ENCODE peak calls at places on chromosomes 1 and 21, in seven cellular contexts. A is activated CD4-positive, CD25-positive, alpha-beta regulatory T cell treated with anti-CD3 and anti-CD28 coated beads, Interleukin-2, amount 50 U/mL, for 72 hours; V is GM04504; E is KG1; C is T1000; U is stimulated activated effector memory CD8-positive, alpha-beta T cell treated with anti-CD3 and anti-CD28 coated beads, Interleukin-12 subunit alpha, Interleukin-12 subunit beta, amount 100 ng/mL, for 72 hours; L is NCI-H1092 treated with DMSO at 0.1 percent for 48 hours. O is an unnamed sample.

GRCh38 chr1:44848456-44849181 is 5.6 kb upstream of the PTCH2 start:
- DNase-seq in A (no peak), L (no peak), C (no peak), V (no peak), E (no peak), U (no peak), O (no peak)

GRCh38 chr1:46401964-46402626 is 8.0 kb downstream of the FAAH start:
- DNase-seq in A (no peak), E (no peak), U (no peak), L (no peak), V (peak), C (no peak), O (peak)

GRCh38 chr1:212557739-212558664 is 50.6 kb upstream of the ATF3 start:
- DNase-seq in V (no peak), A (no peak), L (no peak), E (no peak), C (no peak), U (no peak), O (no peak)

GRCh38 chr1:28160677-28161328 is 15.7 kb downstream of the PTAFR start:
- DNase-seq in L (no peak), C (no peak), U (no peak), E (no peak), V (peak), A (no peak), O (no peak)

GRCh38 chr1:198893763-198894444 is 255.1 kb downstream of the PTPRC start:
- DNase-seq in E (no peak), L (no peak), C (no peak), U (no peak), V (no peak), A (no peak), O (no peak)

GRCh38 chr1:170366980-170367379 is 165.0 kb upstream of the GORAB start:
- DNase-seq in C (no peak), U (no peak), V (no peak), A (no peak), L (no peak), E (no peak), O (no peak)

GRCh38 chr1:94247146-94248094 is 10.0 kb upstream of the ARHGAP29 start:
- DNase-seq in E (no peak), V (no peak), A (peak), U (no peak), C (peak), L (peak), O (peak)

GRCh38 chr1:116408193-116408592 is 35.1 kb downstream of the ATP1A1 start:
- DNase-seq in L (no peak), E (no peak), V (no peak), U (no peak), C (no peak), A (no peak), O (no peak)

GRCh38 chr1:143604887-143605286 is 366.9 kb downstream of the FAM72C start:
- DNase-seq in L (no peak), E (no peak), V (no peak), C (no peak), U (no peak), A (no peak), O (no peak)

GRCh38 chr1:31875636-31876236 is 59.9 kb upstream of the SPOCD1 start:
- DNase-seq in L (no peak), A (no peak), C (no peak), V (no peak), E (no peak), U (no peak), O (no peak)

GRCh38 chr1:153220606-153221303 is 3.4 kb downstream of the PRR9 start:
- DNase-seq in E (no peak), U (no peak), C (no peak), L (no peak), V (no peak), A (no peak), O (peak)

GRCh38 chr1:1203561-1204424 is 2.6 kb downstream of the TNFRSF18 start:
- DNase-seq in U (no peak), C (no peak), A (no peak), L (no peak), V (no peak), E (no peak), O (no peak)

GRCh38 chr21:45383615-45384201 is 21.3 kb upstream of the COL18A1 start:
- DNase-seq in A (no peak), E (no peak), L (no peak), U (no peak), C (no peak), V (no peak), O (no peak)

GRCh38 chr1:169879034-169879835 is 14.5 kb downstream of the SCYL3 start:
- DNase-seq in L (no peak), U (no peak), C (no peak), V (no peak), E (no peak), A (no peak), O (no peak)

GRCh38 chr1:178541829-178542553 is 29.1 kb downstream of the TEX35 start:
- DNase-seq in U (peak), L (peak), E (no peak), A (peak), V (no peak), C (no peak), O (no peak)

GRCh38 chr1:4768553-4768952 is 114.1 kb downstream of the AJAP1 start:
- DNase-seq in C (no peak), L (no peak), U (no peak), V (no peak), E (no peak), A (no peak), O (peak)

GRCh38 chr1:26148887-26149286 is 10.0 kb upstream of the FAM110D start:
- DNase-seq in A (no peak), V (no peak), E (no peak), C (no peak), L (no peak), U (no peak), O (no peak)

GRCh38 chr1:92599184-92599583 is 112.5 kb upstream of the GFI1 start:
- DNase-seq in V (no peak), L (no peak), U (no peak), A (no peak), E (no peak), C (no peak), O (peak)

GRCh38 chr1:206921772-206922265 is at the start of gene FCMR:
- DNase-seq in C (no peak), V (no peak), U (peak), A (no peak), E (peak), L (no peak), O (no peak)

GRCh38 chr1:170030212-170030611 is 44.3 kb downstream of the KIFAP3 start:
- DNase-seq in E (no peak), L (no peak), C (no peak), U (no peak), A (no peak), V (no peak), O (no peak)

GRCh38 chr1:8603220-8603616 is 214.2 kb downstream of the RERE start:
- DNase-seq in L (peak), A (no peak), C (no peak), V (no peak), U (no peak), E (no peak), O (peak)

GRCh38 chr1:228770779-228771223 is 35.5 kb downstream of the RHOU start:
- DNase-seq in E (no peak), V (no peak), L (peak), U (no peak), A (no peak), C (no peak), O (peak)

GRCh38 chr1:42679364-42679983 is 2.7 kb upstream of the YBX1 start:
- DNase-seq in E (no peak), C (no peak), L (no peak), A (no peak), V (peak), U (no peak), O (no peak)

GRCh38 chr1:8078176-8078671 is 52.1 kb upstream of the ERRFI1 start:
- DNase-seq in A (no peak), U (no peak), L (no peak), E (no peak), V (no peak), C (no peak), O (no peak)

GRCh38 chr1:8238141-8239038 is 79.5 kb upstream of the SLC45A1 start:
- DNase-seq in V (peak), U (no peak), A (no peak), C (no peak), L (no peak), E (no peak), O (no peak)

GRCh38 chr1:24929876-24930702 is at the start of gene RUNX3:
- DNase-seq in A (peak), C (no peak), V (peak), U (peak), L (peak), E (peak), O (peak)

GRCh38 chr1:44077421-44077820 is 41.2 kb upstream of the KLF17 start:
- DNase-seq in E (no peak), V (no peak), C (no peak), A (no peak), L (no peak), U (no peak), O (no peak)

GRCh38 chr1:24536391-24536840 is 19.5 kb upstream of the NCMAP start:
- DNase-seq in V (no peak), L (peak), U (peak), E (no peak), A (peak), C (no peak), O (no peak)

GRCh38 chr1:116448785-116449385 is 75.8 kb downstream of the ATP1A1 start:
- DNase-seq in U (no peak), C (peak), E (no peak), V (no peak), A (no peak), L (peak), O (peak)

GRCh38 chr21:46211786-46212720 is 16.5 kb downstream of the LSS start:
- DNase-seq in A (no peak), V (no peak), U (no peak), C (no peak), L (no peak), E (no peak), O (no peak)

GRCh38 chr1:100411574-100411973 is 59.3 kb downstream of the CDC14A start:
- DNase-seq in E (no peak), A (no peak), L (no peak), U (no peak), V (no peak), C (no peak), O (no peak)

GRCh38 chr21:16345757-16346156 is 616.0 kb downstream of the USP25 start:
- DNase-seq in A (no peak), V (no peak), C (no peak), U (no peak), E (no peak), L (no peak), O (no peak)

GRCh38 chr1:43549921-43550597 is 19.4 kb downstream of the PTPRF start:
- DNase-seq in U (no peak), L (no peak), A (no peak), E (no peak), C (no peak), V (no peak), O (peak)

GRCh38 chr1:153395136-153395685 is 4.3 kb upstream of the S100A8 start:
- DNase-seq in A (no peak), U (no peak), V (no peak), E (no peak), C (no peak), L (no peak), O (no peak)

GRCh38 chr1:41975121-41975520 is 56.4 kb upstream of the HIVEP3 start:
- DNase-seq in A (no peak), L (no peak), V (no peak), E (no peak), C (no peak), U (no peak), O (no peak)

GRCh38 chr1:205920159-205920558 is 23.1 kb downstream of the SLC26A9 start:
- DNase-seq in E (no peak), U (no peak), A (no peak), C (no peak), V (no peak), L (peak), O (no peak)

GRCh38 chr1:18079941-18080340 is 27.7 kb upstream of the IGSF21 start:
- DNase-seq in L (no peak), E (no peak), V (no peak), C (no peak), U (no peak), A (no peak), O (no peak)

GRCh38 chr1:46166521-46167462 is 8.1 kb upstream of the TSPAN1 start:
- DNase-seq in V (no peak), C (no peak), U (peak), E (no peak), A (peak), L (no peak), O (no peak)

O was measured in COR-L47.